ENCODE peak calls at places on chromosomes 5 and 9, in eight cellular contexts. One of them, this sample, is unnamed.

GRCh38 chr5:75034137-75034739 is 18.1 kb downstream of the GCNT4 start:
- DNase-seq in heart left ventricle: no peak
- DNase-seq in tibial nerve: no peak
- DNase-seq in Peyer's patch: no peak
- DNase-seq in right lobe of liver: no peak
- DNase-seq in body of pancreas: no peak
- DNase-seq in stomach: peak
- DNase-seq in A549: no peak
- DNase-seq in this sample: no peak

GRCh38 chr9:84296146-84296843 is 44.3 kb downstream of the SLC28A3 start:
- DNase-seq in heart left ventricle: no peak
- DNase-seq in tibial nerve: no peak
- DNase-seq in Peyer's patch: no peak
- DNase-seq in right lobe of liver: no peak
- DNase-seq in body of pancreas: no peak
- DNase-seq in stomach: no peak
- DNase-seq in A549: peak
- DNase-seq in this sample: peak

GRCh38 chr5:56310711-56311204 is 77.6 kb upstream of the ANKRD55 start:
- DNase-seq in heart left ventricle: no peak
- DNase-seq in tibial nerve: no peak
- DNase-seq in Peyer's patch: no peak
- DNase-seq in right lobe of liver: no peak
- DNase-seq in body of pancreas: no peak
- DNase-seq in stomach: no peak
- DNase-seq in A549: no peak
- DNase-seq in this sample: no peak

GRCh38 chr9:112377684-112378344 is 2.1 kb upstream of the HSDL2 start:
- DNase-seq in heart left ventricle: no peak
- DNase-seq in tibial nerve: no peak
- DNase-seq in Peyer's patch: no peak
- DNase-seq in right lobe of liver: no peak
- DNase-seq in body of pancreas: no peak
- DNase-seq in stomach: no peak
- DNase-seq in A549: no peak
- DNase-seq in this sample: no peak

GRCh38 chr5:74446673-74447337 is 193.7 kb downstream of the ENC1 start:
- DNase-seq in heart left ventricle: peak
- DNase-seq in tibial nerve: no peak
- DNase-seq in Peyer's patch: no peak
- DNase-seq in right lobe of liver: no peak
- DNase-seq in body of pancreas: peak
- DNase-seq in stomach: no peak
- DNase-seq in A549: no peak
- DNase-seq in this sample: no peak

GRCh38 chr5:111703662-111704061 is 53.3 kb downstream of the NREP start:
- DNase-seq in heart left ventricle: no peak
- DNase-seq in tibial nerve: no peak
- DNase-seq in Peyer's patch: no peak
- DNase-seq in right lobe of liver: no peak
- DNase-seq in body of pancreas: no peak
- DNase-seq in stomach: no peak
- DNase-seq in A549: no peak
- DNase-seq in this sample: no peak

GRCh38 chr5:158938181-158938580 is 161.5 kb downstream of the EBF1 start:
- DNase-seq in heart left ventricle: peak
- DNase-seq in tibial nerve: no peak
- DNase-seq in Peyer's patch: no peak
- DNase-seq in right lobe of liver: no peak
- DNase-seq in body of pancreas: no peak
- DNase-seq in stomach: no peak
- DNase-seq in A549: no peak
- DNase-seq in this sample: no peak

GRCh38 chr9:121369595-121370265 is at the start of gene STOM:
- DNase-seq in heart left ventricle: peak
- DNase-seq in tibial nerve: peak
- DNase-seq in Peyer's patch: peak
- DNase-seq in right lobe of liver: peak
- DNase-seq in body of pancreas: peak
- DNase-seq in stomach: peak
- DNase-seq in A549: no peak
- DNase-seq in this sample: peak

GRCh38 chr5:119400248-119400647 is 44.4 kb downstream of the TNFAIP8 start:
- DNase-seq in heart left ventricle: no peak
- DNase-seq in tibial nerve: no peak
- DNase-seq in Peyer's patch: no peak
- DNase-seq in right lobe of liver: no peak
- DNase-seq in body of pancreas: no peak
- DNase-seq in stomach: no peak
- DNase-seq in A549: peak
- DNase-seq in this sample: no peak

GRCh38 chr5:169706070-169706469 is 69.0 kb downstream of the DOCK2 start:
- DNase-seq in heart left ventricle: no peak
- DNase-seq in tibial nerve: no peak
- DNase-seq in Peyer's patch: no peak
- DNase-seq in right lobe of liver: no peak
- DNase-seq in body of pancreas: no peak
- DNase-seq in stomach: no peak
- DNase-seq in A549: no peak
- DNase-seq in this sample: no peak

GRCh38 chr9:684055-684949 is 157.2 kb upstream of the DMRT1 start:
- DNase-seq in heart left ventricle: no peak
- DNase-seq in tibial nerve: no peak
- DNase-seq in Peyer's patch: no peak
- DNase-seq in right lobe of liver: no peak
- DNase-seq in body of pancreas: no peak
- DNase-seq in stomach: no peak
- DNase-seq in A549: no peak
- DNase-seq in this sample: no peak

GRCh38 chr9:37100317-37100716 is 20.1 kb upstream of the ZCCHC7 start:
- DNase-seq in heart left ventricle: no peak
- DNase-seq in tibial nerve: no peak
- DNase-seq in Peyer's patch: no peak
- DNase-seq in right lobe of liver: no peak
- DNase-seq in body of pancreas: no peak
- DNase-seq in stomach: no peak
- DNase-seq in A549: no peak
- DNase-seq in this sample: no peak

GRCh38 chr5:171832775-171833174 is 47.2 kb downstream of the SMIM23 start:
- DNase-seq in heart left ventricle: no peak
- DNase-seq in tibial nerve: no peak
- DNase-seq in Peyer's patch: no peak
- DNase-seq in right lobe of liver: no peak
- DNase-seq in body of pancreas: no peak
- DNase-seq in stomach: no peak
- DNase-seq in A549: no peak
- DNase-seq in this sample: no peak

GRCh38 chr9:87515588-87516221 is 18.0 kb downstream of the DAPK1 start:
- DNase-seq in heart left ventricle: no peak
- DNase-seq in tibial nerve: no peak
- DNase-seq in Peyer's patch: no peak
- DNase-seq in right lobe of liver: no peak
- DNase-seq in body of pancreas: no peak
- DNase-seq in stomach: no peak
- DNase-seq in A549: no peak
- DNase-seq in this sample: no peak
- TF ChIP-seq POLR2A in heart left ventricle: no peak
- TF ChIP-seq POLR2A in tibial nerve: no peak
- TF ChIP-seq POLR2A in Peyer's patch: no peak
- TF ChIP-seq POLR2A in right lobe of liver: no peak
- TF ChIP-seq POLR2A in body of pancreas: no peak
- TF ChIP-seq POLR2A in stomach: no peak
- TF ChIP-seq POLR2A in A549: no peak
- TF ChIP-seq POLR2A in this sample: no peak

DNA sequence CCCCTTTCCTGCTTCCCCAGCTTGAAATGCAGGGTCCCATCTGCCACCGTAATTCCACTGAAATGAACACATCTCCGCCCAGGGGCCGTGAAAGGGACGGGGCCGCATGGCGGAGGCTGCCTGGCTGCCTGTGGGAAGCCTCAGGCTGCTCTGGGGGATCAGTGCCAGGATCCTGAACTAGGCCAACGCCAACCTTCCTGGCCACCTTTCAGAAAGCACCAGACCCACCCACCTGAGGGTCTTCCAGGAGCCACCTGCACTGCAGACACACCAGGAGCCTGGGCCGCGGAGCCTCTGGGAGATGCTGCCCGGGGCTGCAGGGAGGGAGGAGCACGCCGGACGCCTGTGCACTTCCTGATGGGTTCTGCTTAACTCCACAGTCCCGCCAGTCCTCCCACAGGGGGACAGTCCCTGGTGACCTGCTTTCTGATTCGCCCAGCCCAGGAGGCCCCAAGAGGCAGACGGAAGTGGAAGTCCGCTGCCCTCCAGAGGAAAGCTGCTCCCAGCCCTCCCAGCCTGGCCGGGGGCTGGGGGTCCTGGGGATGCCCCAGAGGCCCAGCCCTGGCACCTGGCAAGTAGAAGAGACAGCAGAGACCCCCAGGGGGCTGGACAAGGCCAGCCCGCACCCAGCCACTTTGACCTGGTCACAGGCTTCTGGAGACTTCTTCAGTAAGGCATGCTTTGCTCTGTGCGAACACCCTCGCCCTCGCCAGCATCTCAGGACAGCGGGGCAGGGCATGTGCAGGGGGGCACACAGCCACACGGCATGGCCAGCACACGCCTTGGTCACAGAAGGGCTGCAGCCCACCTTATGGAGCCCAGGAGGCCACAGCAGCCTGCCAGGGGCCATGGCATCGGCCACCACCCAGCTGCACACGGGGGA is at the start of gene CARD9:
- DNase-seq in heart left ventricle: no peak
- DNase-seq in tibial nerve: no peak
- DNase-seq in Peyer's patch: peak
- DNase-seq in right lobe of liver: no peak
- DNase-seq in body of pancreas: peak
- DNase-seq in stomach: no peak
- DNase-seq in A549: no peak
- DNase-seq in this sample: no peak
- TF ChIP-seq POLR2A in heart left ventricle: no peak
- TF ChIP-seq POLR2A in tibial nerve: no peak
- TF ChIP-seq POLR2A in Peyer's patch: no peak
- TF ChIP-seq POLR2A in right lobe of liver: peak
- TF ChIP-seq POLR2A in body of pancreas: no peak
- TF ChIP-seq POLR2A in stomach: no peak
- TF ChIP-seq POLR2A in A549: no peak
- TF ChIP-seq POLR2A in this sample: no peak

GRCh38 chr5:132480546-132481242 is 9.9 kb downstream of the IRF1 start:
- DNase-seq in heart left ventricle: peak
- DNase-seq in tibial nerve: no peak
- DNase-seq in Peyer's patch: peak
- DNase-seq in right lobe of liver: no peak
- DNase-seq in body of pancreas: no peak
- DNase-seq in stomach: no peak
- DNase-seq in A549: no peak
- DNase-seq in this sample: no peak
- TF ChIP-seq POLR2A in heart left ventricle: no peak
- TF ChIP-seq POLR2A in tibial nerve: no peak
- TF ChIP-seq POLR2A in Peyer's patch: no peak
- TF ChIP-seq POLR2A in right lobe of liver: no peak
- TF ChIP-seq POLR2A in body of pancreas: no peak
- TF ChIP-seq POLR2A in stomach: no peak
- TF ChIP-seq POLR2A in A549: no peak
- TF ChIP-seq POLR2A in this sample: no peak

GRCh38 chr5:10265245-10266109 is 15.4 kb downstream of the CCT5 start:
- DNase-seq in heart left ventricle: no peak
- DNase-seq in tibial nerve: no peak
- DNase-seq in Peyer's patch: no peak
- DNase-seq in right lobe of liver: no peak
- DNase-seq in body of pancreas: no peak
- DNase-seq in stomach: no peak
- DNase-seq in A549: no peak
- DNase-seq in this sample: no peak
- TF ChIP-seq POLR2A in heart left ventricle: no peak
- TF ChIP-seq POLR2A in tibial nerve: no peak
- TF ChIP-seq POLR2A in Peyer's patch: no peak
- TF ChIP-seq POLR2A in right lobe of liver: no peak
- TF ChIP-seq POLR2A in body of pancreas: no peak
- TF ChIP-seq POLR2A in stomach: no peak
- TF ChIP-seq POLR2A in A549: no peak
- TF ChIP-seq POLR2A in this sample: no peak

GRCh38 chr5:67413749-67414148 is 217.2 kb upstream of the CD180 start:
- DNase-seq in heart left ventricle: no peak
- DNase-seq in tibial nerve: no peak
- DNase-seq in Peyer's patch: no peak
- DNase-seq in right lobe of liver: no peak
- DNase-seq in body of pancreas: no peak
- DNase-seq in stomach: no peak
- DNase-seq in A549: no peak
- DNase-seq in this sample: no peak
- TF ChIP-seq POLR2A in heart left ventricle: no peak
- TF ChIP-seq POLR2A in tibial nerve: no peak
- TF ChIP-seq POLR2A in Peyer's patch: no peak
- TF ChIP-seq POLR2A in right lobe of liver: no peak
- TF ChIP-seq POLR2A in body of pancreas: no peak
- TF ChIP-seq POLR2A in stomach: no peak
- TF ChIP-seq POLR2A in A549: no peak
- TF ChIP-seq POLR2A in this sample: no peak

DNA sequence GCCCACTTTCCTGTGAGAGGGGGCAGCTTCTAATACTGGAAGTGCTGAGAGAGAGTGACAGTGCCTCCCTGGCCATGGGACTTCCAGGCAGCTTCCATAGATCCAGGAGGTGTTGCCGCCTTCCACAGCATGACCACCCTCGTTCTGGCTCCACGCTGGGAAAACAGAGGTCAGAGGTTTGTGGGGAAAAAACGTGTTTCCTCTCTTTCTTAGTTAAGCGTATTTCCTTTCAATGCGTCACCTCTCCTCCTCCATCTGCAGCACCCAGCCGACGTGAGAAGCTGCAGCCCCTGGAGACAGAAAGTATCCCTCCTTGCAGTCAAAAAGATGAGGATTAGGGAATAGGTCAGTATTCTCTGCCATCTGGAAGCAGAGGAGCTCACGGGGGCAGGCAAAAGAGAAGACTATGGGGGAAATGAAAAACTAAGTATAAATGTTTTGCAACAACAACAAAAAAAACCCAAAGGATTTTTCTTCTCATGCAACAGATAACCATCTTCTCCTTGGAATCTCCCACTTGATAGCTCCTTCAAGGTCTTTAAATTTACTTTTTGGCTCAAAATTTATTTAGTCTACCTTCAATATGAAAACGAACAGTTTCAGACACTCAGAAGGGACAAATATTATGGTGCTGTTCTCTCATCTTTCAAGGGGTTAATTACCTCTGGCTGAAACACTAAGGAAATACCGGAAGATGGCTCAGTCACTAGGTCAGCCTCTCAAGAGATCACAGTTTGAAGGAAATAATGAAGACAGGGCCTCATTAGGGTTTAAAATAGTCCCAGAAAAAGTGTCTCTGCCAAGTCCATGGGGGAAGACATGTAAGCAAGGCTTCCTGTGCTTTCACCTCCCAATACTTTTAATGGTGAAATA is 38.0 kb downstream of the MTMR12 start:
- DNase-seq in heart left ventricle: no peak
- DNase-seq in tibial nerve: no peak
- DNase-seq in Peyer's patch: no peak
- DNase-seq in right lobe of liver: no peak
- DNase-seq in body of pancreas: no peak
- DNase-seq in stomach: no peak
- DNase-seq in A549: no peak
- DNase-seq in this sample: no peak
- TF ChIP-seq POLR2A in heart left ventricle: no peak
- TF ChIP-seq POLR2A in tibial nerve: no peak
- TF ChIP-seq POLR2A in Peyer's patch: no peak
- TF ChIP-seq POLR2A in right lobe of liver: no peak
- TF ChIP-seq POLR2A in body of pancreas: no peak
- TF ChIP-seq POLR2A in stomach: no peak
- TF ChIP-seq POLR2A in A549: no peak
- TF ChIP-seq POLR2A in this sample: no peak